ENCODE peak calls at places on chromosomes 16 and 17, in four cellular contexts. G is NCI-H1105 treated with DMSO at 0.1 percent for 48 hours, L is midbrain, N is omental fat pad. Y is an unnamed sample.
A peak's percentile ranks its signal among the peaks of the same experiment; 100 is the strongest.

GRCh38 chr16:19912445-19913305 is 28.0 kb upstream of the GPRC5B start:
- DNase-seq in G (no peak), L (no peak), N (no peak), Y (no peak)

GRCh38 chr16:66308096-66308495 is 58.4 kb upstream of the CDH5 start:
- DNase-seq in G (no peak), L (no peak), N (no peak), Y (no peak)

GRCh38 chr17:74116087-74116717 is 87.3 kb upstream of the RPL38 start:
- DNase-seq in G (no peak), L (no peak), N (no peak), Y (no peak)

GRCh38 chr16:83113317-83113716 is 486.5 kb downstream of the CDH13 start:
- DNase-seq in G (no peak), L (peak; percentile 60), N (no peak), Y (peak; percentile 45)

GRCh38 chr17:40015998-40016691 is 905 bp downstream of the CSF3 start:
- DNase-seq in G (no peak), L (no peak), N (no peak), Y (no peak)

GRCh38 chr16:55711959-55712876 is 56.4 kb downstream of the SLC6A2 start:
- DNase-seq in G (peak; percentile 86), L (peak; percentile 56), N (peak; percentile 63), Y (peak; percentile 49)

GRCh38 chr16:81823111-81823510 is 44.0 kb downstream of the PLCG2 start:
- DNase-seq in G (no peak), L (no peak), N (no peak), Y (peak; percentile 7)

GRCh38 chr16:23327836-23328235 is 25.7 kb downstream of the SCNN1B start:
- DNase-seq in G (no peak), L (no peak), N (no peak), Y (no peak)

GRCh38 chr16:72501739-72502653 is 330.0 kb upstream of the PMFBP1 start:
- DNase-seq in G (peak; percentile 40), L (peak; percentile 67), N (no peak), Y (peak; percentile 55)

GRCh38 chr17:8226536-8227237 is 16.3 kb upstream of the AURKB start:
- DNase-seq in G (peak; percentile 94), L (peak; percentile 80), N (no peak), Y (peak; percentile 90)

GRCh38 chr17:38584350-38584925 is 21.3 kb downstream of the SRCIN1 start:
- DNase-seq in G (peak; percentile 49), L (peak; percentile 58), N (no peak), Y (no peak)

GRCh38 chr16:85151603-85152413 is 39.5 kb upstream of the CIBAR2 start:
- DNase-seq in G (no peak), L (peak; percentile 52), N (no peak), Y (no peak)

GRCh38 chr17:65794572-65794971 is 233.1 kb upstream of the AXIN2 start:
- DNase-seq in G (peak; percentile 9), L (no peak), N (no peak), Y (no peak)

Y was measured in putamen.